ENCODE peak calls at places on chromosome 18, in four cellular contexts. One of them, this sample, is unnamed.

GRCh38 chr18:75116809-75117208 is 92.1 kb downstream of the PTGR3 start:
- DNase-seq in HepG2: no peak
- DNase-seq in K562: no peak
- DNase-seq in GM12878: no peak
- DNase-seq in this sample: no peak

GRCh38 chr18:30376515-30376914 is 666.0 kb downstream of the DSC3 start:
- DNase-seq in K562: no peak
- DNase-seq in HepG2: peak; percentile 7
- DNase-seq in GM12878: no peak
- DNase-seq in this sample: peak; percentile 49

GRCh38 chr18:76953186-76953982 is 131.0 kb downstream of the ZNF236 start:
- DNase-seq in GM12878: no peak
- DNase-seq in HepG2: no peak
- DNase-seq in K562: no peak
- DNase-seq in this sample: no peak

GRCh38 chr18:54296017-54296416 is 26.7 kb downstream of the POLI start:
- DNase-seq in HepG2: no peak
- DNase-seq in GM12878: no peak
- DNase-seq in K562: no peak
- DNase-seq in this sample: no peak

GRCh38 chr18:48842259-48843061 is 108.3 kb downstream of the SMAD7 start:
- DNase-seq in HepG2: no peak
- DNase-seq in GM12878: no peak
- DNase-seq in K562: peak; percentile 22
- DNase-seq in this sample: no peak

GRCh38 chr18:8987250-8987649 is 115.2 kb upstream of the NDUFV2 start:
- DNase-seq in GM12878: no peak
- DNase-seq in HepG2: no peak
- DNase-seq in K562: no peak
- DNase-seq in this sample: no peak

GRCh38 chr18:48786621-48787522 is 163.9 kb downstream of the SMAD7 start:
- DNase-seq in K562: no peak
- DNase-seq in GM12878: no peak
- DNase-seq in HepG2: no peak
- DNase-seq in this sample: no peak

GRCh38 chr18:55821219-55821618 is 233.2 kb upstream of the TCF4 start:
- DNase-seq in K562: no peak
- DNase-seq in HepG2: no peak
- DNase-seq in GM12878: no peak
- DNase-seq in this sample: no peak

GRCh38 chr18:51134721-51135120 is 62.8 kb downstream of the MEX3C start:
- DNase-seq in HepG2: no peak
- DNase-seq in K562: no peak
- DNase-seq in GM12878: no peak
- DNase-seq in this sample: no peak

GRCh38 chr18:41096504-41096903 is 858.5 kb upstream of the PIK3C3 start:
- DNase-seq in HepG2: no peak
- DNase-seq in GM12878: no peak
- DNase-seq in K562: no peak
- DNase-seq in this sample: no peak

GRCh38 chr18:28153485-28154065 is 23.4 kb downstream of the CDH2 start:
- DNase-seq in GM12878: no peak
- DNase-seq in K562: no peak
- DNase-seq in HepG2: no peak
- DNase-seq in this sample: no peak

GRCh38 chr18:44824884-44825283 is 144.2 kb downstream of the SETBP1 start:
- DNase-seq in K562: no peak
- DNase-seq in GM12878: no peak
- DNase-seq in HepG2: no peak
- DNase-seq in this sample: no peak
- TF ChIP-seq FOXK2 in K562: no peak
- TF ChIP-seq FOXK2 in GM12878: no peak
- TF ChIP-seq FOXK2 in HepG2: no peak
- TF ChIP-seq FOXK2 in this sample: no peak

GRCh38 chr18:60372598-60372997 is at the start of gene MC4R:
- DNase-seq in HepG2: no peak
- DNase-seq in K562: no peak
- DNase-seq in GM12878: no peak
- DNase-seq in this sample: peak; percentile 28
- TF ChIP-seq FOXK2 in HepG2: no peak
- TF ChIP-seq FOXK2 in K562: no peak
- TF ChIP-seq FOXK2 in GM12878: no peak
- TF ChIP-seq FOXK2 in this sample: no peak

GRCh38 chr18:68723539-68723938 is 8.6 kb upstream of the TMX3 start:
- DNase-seq in GM12878: no peak
- DNase-seq in K562: no peak
- DNase-seq in HepG2: no peak
- DNase-seq in this sample: no peak
- TF ChIP-seq FOXK2 in GM12878: no peak
- TF ChIP-seq FOXK2 in K562: no peak
- TF ChIP-seq FOXK2 in HepG2: no peak
- TF ChIP-seq FOXK2 in this sample: no peak

GRCh38 chr18:11676867-11677266 is 12.2 kb upstream of the GNAL start:
- DNase-seq in GM12878: no peak
- DNase-seq in K562: peak; percentile 26
- DNase-seq in HepG2: no peak
- DNase-seq in this sample: no peak
- TF ChIP-seq FOXK2 in GM12878: no peak
- TF ChIP-seq FOXK2 in K562: no peak
- TF ChIP-seq FOXK2 in HepG2: no peak
- TF ChIP-seq FOXK2 in this sample: no peak

GRCh38 chr18:42436366-42436765 is 481.3 kb downstream of the PIK3C3 start:
- DNase-seq in GM12878: no peak
- DNase-seq in HepG2: no peak
- DNase-seq in K562: no peak
- DNase-seq in this sample: no peak
- TF ChIP-seq FOXK2 in GM12878: no peak
- TF ChIP-seq FOXK2 in HepG2: no peak
- TF ChIP-seq FOXK2 in K562: no peak
- TF ChIP-seq FOXK2 in this sample: no peak

GRCh38 chr18:13613591-13614317 is 112.6 kb downstream of the FAM210A start:
- DNase-seq in K562: no peak
- DNase-seq in HepG2: no peak
- DNase-seq in GM12878: no peak
- DNase-seq in this sample: no peak
- TF ChIP-seq FOXK2 in K562: no peak
- TF ChIP-seq FOXK2 in HepG2: no peak
- TF ChIP-seq FOXK2 in GM12878: no peak
- TF ChIP-seq FOXK2 in this sample: no peak